ENCODE peak calls at places on chromosome 4, in five cellular contexts. U, W, A, L and X are unnamed samples. For H3K27me3, the result is how much of the 10 kb centered on the place peaks cover.

GRCh38 chr4:113065629-113066028 is 16.2 kb downstream of the ANK2 start:
- DNase-seq in W (no peak), U (no peak), L (no peak), A (no peak), X (no peak)

GRCh38 chr4:82643994-82644730 is 82.4 kb upstream of the TMEM150C start:
- DNase-seq in L (no peak), U (no peak), W (no peak), A (no peak), X (no peak)

GRCh38 chr4:57424231-57424897 is 314.2 kb upstream of the IGFBP7 start:
- DNase-seq in A (no peak), U (peak), L (no peak), W (peak), X (no peak)

GRCh38 chr4:777520-778262 is 48.2 kb downstream of the CPLX1 start:
- DNase-seq in L (no peak), W (no peak), U (no peak), A (no peak), X (peak)

GRCh38 chr4:44671636-44672035 is 6.6 kb upstream of the GUF1 start:
- DNase-seq in W (no peak), U (no peak), A (no peak), L (no peak), X (no peak)

GRCh38 chr4:153060191-153060590 is 124.1 kb downstream of the FHDC1 start:
- DNase-seq in W (no peak), L (no peak), U (no peak), A (no peak), X (no peak)

GRCh38 chr4:128134925-128135324 is 73.8 kb downstream of the LARP1B start:
- DNase-seq in U (no peak), W (no peak), A (no peak), L (no peak), X (no peak)

GRCh38 chr4:7418131-7418943 is 16.4 kb downstream of the PSAPL1 start:
- DNase-seq in L (no peak), W (no peak), U (no peak), A (no peak), X (peak)

GRCh38 chr4:7973545-7973981 is 33.9 kb upstream of the AFAP1 start:
- DNase-seq in A (peak), U (no peak), L (no peak), W (no peak), X (no peak)

GRCh38 chr4:182519528-182519927 is 276.3 kb downstream of the TENM3 start:
- DNase-seq in L (no peak), A (no peak), W (no peak), U (no peak), X (no peak)

GRCh38 chr4:92303621-92304027 is at the start of gene GRID2:
- DNase-seq in L (no peak), A (peak), U (peak), W (no peak), X (no peak)

GRCh38 chr4:92304636-92305035 is 870 bp downstream of the GRID2 start:
- DNase-seq in L (no peak), W (no peak), A (no peak), U (no peak), X (no peak)

GRCh38 chr4:92304073-92304472 is 307 bp downstream of the GRID2 start:
- DNase-seq in U (no peak), W (no peak), L (no peak), A (peak), X (no peak)

GRCh38 chr4:92305878-92306520 is 2.2 kb downstream of the GRID2 start:
- DNase-seq in U (peak), A (no peak), L (no peak), W (no peak), X (no peak)

GRCh38 chr4:92305148-92305877 is 1.5 kb downstream of the GRID2 start:
- DNase-seq in L (no peak), U (peak), W (no peak), A (peak), X (no peak)
- TF ChIP-seq POLR2A in L (no peak), U (peak), W (no peak), A (no peak), X (no peak)

GRCh38 chr4:42398448-42399355 is 1.4 kb downstream of the SHISA3 start:
- DNase-seq in A (no peak), W (peak), L (no peak), U (peak), X (no peak)

GRCh38 chr4:42401171-42401570 is 3.9 kb downstream of the SHISA3 start:
- DNase-seq in W (no peak), A (no peak), U (peak), L (no peak), X (no peak)

GRCh38 chr4:42399393-42399792 is 2.1 kb downstream of the SHISA3 start:
- DNase-seq in L (no peak), U (no peak), W (no peak), A (no peak), X (no peak)

GRCh38 chr4:42404001-42404400 is 6.7 kb downstream of the SHISA3 start:
- DNase-seq in A (no peak), L (no peak), W (no peak), U (no peak), X (no peak)
- H3K27me3 ChIP-seq in A (under half), L (under half), W (under half), U (under half), X (under half)

DNA sequence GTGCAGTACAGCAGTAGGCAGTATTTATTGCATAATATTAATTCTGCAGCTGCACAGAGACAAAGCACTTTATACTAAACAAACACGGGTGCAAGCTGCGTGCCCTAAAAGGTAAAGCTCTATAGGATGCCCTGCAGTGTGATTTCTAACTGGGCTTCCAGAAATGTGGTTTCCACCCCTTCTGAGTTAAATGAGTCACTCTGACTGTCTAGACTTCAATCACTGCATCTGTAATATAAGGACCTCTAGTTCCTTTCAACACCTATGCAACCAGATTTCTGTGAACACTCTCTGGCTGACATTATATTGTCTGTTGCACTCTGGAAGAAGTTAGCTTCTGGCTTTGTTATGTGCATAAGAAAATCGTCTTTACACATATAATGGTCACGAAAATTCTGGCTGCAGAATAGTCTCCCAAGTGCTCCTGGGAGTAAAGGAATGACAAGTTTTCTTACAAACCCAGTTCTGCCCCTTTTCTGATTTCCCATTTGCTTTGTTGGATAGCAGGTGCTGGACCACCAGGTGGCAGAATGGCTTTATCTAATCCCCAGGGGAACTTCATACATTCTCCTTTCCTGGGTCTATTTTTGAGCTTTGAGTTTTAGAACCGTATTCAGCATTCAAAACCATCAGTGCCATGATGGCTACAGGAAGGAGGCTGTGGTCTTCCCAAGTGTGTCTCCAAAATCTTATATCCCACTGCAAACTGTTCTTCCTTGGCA is 842.2 kb downstream of the STIM2 start:
- DNase-seq in A (no peak), W (no peak), L (no peak), U (no peak), X (no peak)
- TF ChIP-seq CTCF in A (no peak), W (no peak), L (no peak), U (no peak), X (peak)

DNA sequence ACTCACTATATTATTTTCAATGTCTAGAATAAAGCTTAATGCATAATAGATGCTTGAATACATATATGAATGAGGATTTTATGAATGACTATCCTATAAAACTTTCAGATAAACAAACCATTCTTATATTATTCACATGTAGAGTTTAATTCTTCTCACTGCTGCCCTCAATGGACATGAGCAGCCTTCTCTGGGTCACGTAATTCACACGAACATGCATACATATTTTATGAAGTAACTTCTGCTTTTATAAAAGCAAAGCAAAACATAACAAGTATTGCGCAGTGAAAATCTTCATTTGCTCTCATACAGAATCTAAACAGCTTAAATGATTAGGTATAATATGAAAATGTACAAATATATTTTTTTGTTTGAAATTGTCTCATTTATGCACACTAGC is 116.7 kb downstream of the TMA16 start:
- DNase-seq in W (no peak), A (no peak), L (no peak), U (no peak), X (no peak)
- TF ChIP-seq POLR2A in W (no peak), A (no peak), L (no peak), U (no peak), X (no peak)

GRCh38 chr4:24802648-24803047 is 7.3 kb downstream of the SOD3 start:
- DNase-seq in W (no peak), U (no peak), A (no peak), L (no peak), X (no peak)

GRCh38 chr4:24799544-24800272 is 4.3 kb downstream of the SOD3 start:
- DNase-seq in L (no peak), W (no peak), U (no peak), A (no peak), X (no peak)

GRCh38 chr4:24800273-24800880 is 5.0 kb downstream of the SOD3 start:
- DNase-seq in L (no peak), W (no peak), U (no peak), A (peak), X (no peak)

GRCh38 chr4:24799196-24799543 is 3.8 kb downstream of the SOD3 start:
- DNase-seq in A (no peak), W (no peak), L (no peak), U (no peak), X (no peak)

GRCh38 chr4:24801136-24801855 is 5.9 kb downstream of the SOD3 start:
- DNase-seq in A (no peak), L (no peak), W (no peak), U (no peak), X (no peak)
- H3K27me3 ChIP-seq in A (under half), L (under half), W (under half), U (under half), X (under half)